ENCODE peak calls at places on chromosomes 4 and X, in seven cellular contexts. U, F, A, T, N, J and P are unnamed samples.

GRCh38 chrX:15739886-15740285 is 1.8 kb downstream of the CA5B start:
- DNase-seq in U (no peak), F (no peak), A (no peak), T (no peak), N (no peak), J (no peak), P (no peak)

GRCh38 chr4:78070731-78071282 is 13.7 kb downstream of the FRAS1 start:
- DNase-seq in U (no peak), F (no peak), A (no peak), T (no peak), N (no peak), J (no peak), P (no peak)

GRCh38 chr4:110106946-110107325 is 91.5 kb downstream of the ELOVL6 start:
- DNase-seq in U (no peak), F (no peak), A (no peak), T (no peak), N (no peak), J (no peak), P (no peak)

GRCh38 chrX:107823456-107823855 is 2.2 kb upstream of the MID2 start:
- DNase-seq in U (no peak), F (no peak), A (no peak), T (no peak), N (no peak), J (no peak), P (no peak)

GRCh38 chr4:76737180-76737579 is 160.8 kb downstream of the SOWAHB start:
- DNase-seq in U (no peak), F (no peak), A (no peak), T (no peak), N (no peak), J (no peak), P (no peak)

GRCh38 chrX:24799078-24799477 is 105.4 kb downstream of the POLA1 start:
- DNase-seq in U (no peak), F (no peak), A (no peak), T (no peak), N (no peak), J (no peak), P (no peak)

GRCh38 chr4:78766026-78766425 is 10.1 kb upstream of the BMP2K start:
- DNase-seq in U (no peak), F (no peak), A (no peak), T (no peak), N (no peak), J (no peak), P (no peak)

GRCh38 chr4:164551713-164552040 is 202.3 kb upstream of the SMIM31 start:
- DNase-seq in U (no peak), F (no peak), A (no peak), T (no peak), N (no peak), J (no peak), P (no peak)

GRCh38 chrX:38008658-38009057 is 2.3 kb downstream of the SYTL5 start:
- DNase-seq in U (no peak), F (no peak), A (no peak), T (no peak), N (no peak), J (no peak), P (no peak)

GRCh38 chr4:169243808-169244207 is 26.9 kb downstream of the SH3RF1 start:
- DNase-seq in U (no peak), F (no peak), A (no peak), T (no peak), N (no peak), J (no peak), P (no peak)

GRCh38 chrX:39756086-39756883 is 341.5 kb downstream of the BCOR start:
- DNase-seq in U (no peak), F (no peak), A (no peak), T (no peak), N (no peak), J (no peak), P (no peak)

GRCh38 chr4:155025762-155026457 is 182.5 kb upstream of the NPY2R start:
- DNase-seq in U (no peak), F (no peak), A (peak), T (peak), N (peak), J (no peak), P (peak)

GRCh38 chrX:97310373-97310772 is 426.7 kb downstream of the RPA4 start:
- DNase-seq in U (no peak), F (no peak), A (no peak), T (no peak), N (no peak), J (no peak), P (no peak)

GRCh38 chrX:12580548-12580947 is 210.7 kb upstream of the PRPS2 start:
- DNase-seq in U (no peak), F (no peak), A (no peak), T (no peak), N (no peak), J (no peak), P (no peak)

GRCh38 chrX:153440556-153441135 is 5.2 kb downstream of the TREX2 start:
- DNase-seq in U (no peak), F (no peak), A (no peak), T (no peak), N (no peak), J (no peak), P (no peak)

GRCh38 chr4:165905405-165906027 is 32.5 kb downstream of the TLL1 start:
- DNase-seq in U (no peak), F (no peak), A (no peak), T (no peak), N (no peak), J (no peak), P (no peak)

GRCh38 chr4:46404961-46405360 is 15.0 kb upstream of the GABRA2 start:
- DNase-seq in U (no peak), F (peak), A (no peak), T (no peak), N (no peak), J (no peak), P (no peak)

GRCh38 chr4:20299515-20299914 is 47.8 kb downstream of the SLIT2 start:
- DNase-seq in U (peak), F (no peak), A (no peak), T (peak), N (no peak), J (no peak), P (no peak)

GRCh38 chr4:168614316-168615057 is 117.6 kb downstream of the PALLD start:
- DNase-seq in U (no peak), F (no peak), A (no peak), T (no peak), N (no peak), J (no peak), P (no peak)

GRCh38 chr4:169611157-169611556 is 1.2 kb downstream of the NEK1 start:
- DNase-seq in U (no peak), F (no peak), A (no peak), T (no peak), N (no peak), J (no peak), P (no peak)

GRCh38 chr4:121822796-121823504 is 733 bp downstream of the CCNA2 start:
- DNase-seq in U (peak), F (no peak), A (peak), T (no peak), N (peak), J (peak), P (no peak)

GRCh38 chr4:54041100-54041499 is 23.3 kb downstream of the CHIC2 start:
- DNase-seq in U (no peak), F (no peak), A (no peak), T (no peak), N (no peak), J (no peak), P (no peak)

GRCh38 chr4:54032558-54033135 is 31.8 kb downstream of the CHIC2 start:
- DNase-seq in U (no peak), F (no peak), A (no peak), T (no peak), N (no peak), J (no peak), P (no peak)

GRCh38 chr4:54041916-54042315 is 22.5 kb downstream of the CHIC2 start:
- DNase-seq in U (no peak), F (no peak), A (no peak), T (no peak), N (no peak), J (no peak), P (no peak)

GRCh38 chr4:54036184-54036583 is 28.2 kb downstream of the CHIC2 start:
- DNase-seq in U (no peak), F (no peak), A (no peak), T (no peak), N (no peak), J (no peak), P (no peak)
- TF ChIP-seq POLR2AphosphoS5 in U (no peak), F (no peak), A (no peak), T (no peak), N (no peak), J (no peak), P (no peak)

GRCh38 chr4:118947095-118947494 is 58.4 kb downstream of the SYNPO2 start:
- DNase-seq in U (no peak), F (no peak), A (no peak), T (no peak), N (no peak), J (no peak), P (no peak)
- TF ChIP-seq POLR2AphosphoS5 in U (no peak), F (no peak), A (no peak), T (no peak), N (no peak), J (no peak), P (no peak)

GRCh38 chrX:29869837-29870236 is 345.5 kb upstream of the MAGEB2 start:
- DNase-seq in U (no peak), F (no peak), A (no peak), T (no peak), N (no peak), J (no peak), P (no peak)

GRCh38 chrX:29867971-29868370 is 347.4 kb upstream of the MAGEB2 start:
- DNase-seq in U (no peak), F (no peak), A (no peak), T (no peak), N (no peak), J (no peak), P (no peak)

GRCh38 chrX:29870608-29871007 is 344.8 kb upstream of the MAGEB2 start:
- DNase-seq in U (no peak), F (no peak), A (no peak), T (no peak), N (no peak), J (no peak), P (no peak)

GRCh38 chrX:29872831-29873230 is 342.5 kb upstream of the MAGEB2 start:
- DNase-seq in U (no peak), F (no peak), A (no peak), T (no peak), N (no peak), J (no peak), P (no peak)
- TF ChIP-seq POLR2AphosphoS5 in U (no peak), F (no peak), A (no peak), T (no peak), N (no peak), J (no peak), P (no peak)

DNA sequence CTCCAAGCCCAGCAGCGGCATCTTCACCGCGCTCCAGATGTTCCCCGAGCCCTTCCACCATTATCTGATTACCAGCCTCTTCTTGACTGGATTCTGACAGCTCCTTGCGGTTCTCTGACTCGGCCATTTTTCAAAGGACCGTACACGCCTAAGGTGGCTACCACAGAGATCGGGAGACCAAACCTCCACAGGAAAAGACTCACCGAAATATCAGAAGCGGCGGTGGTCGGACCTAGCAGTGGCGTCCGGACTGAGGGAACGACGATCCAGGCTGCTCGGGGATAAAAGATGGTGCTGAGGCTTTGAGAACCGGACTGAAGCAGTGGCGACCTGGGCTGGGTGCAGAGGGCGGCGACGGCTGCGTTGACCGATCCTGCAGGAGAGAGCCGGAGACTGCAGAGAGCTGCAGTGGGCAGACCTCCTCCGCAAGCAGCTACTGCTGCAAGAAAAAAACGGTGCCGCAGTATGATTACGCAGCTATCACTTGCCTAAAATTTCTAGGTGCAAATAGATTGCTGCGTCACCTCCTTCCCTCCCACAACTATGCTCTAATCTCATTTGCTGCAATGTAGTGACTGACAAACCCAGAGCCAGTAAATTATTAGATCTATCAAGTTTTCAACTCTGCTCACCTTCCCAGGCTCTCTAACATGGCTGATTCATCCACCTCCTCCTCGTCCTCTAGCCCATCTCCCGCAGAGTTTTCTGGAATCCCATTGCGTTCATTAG is at the start of gene NAP1L2:
- DNase-seq in U (no peak), F (no peak), A (peak), T (no peak), N (no peak), J (no peak), P (no peak)
- TF ChIP-seq POLR2AphosphoS5 in U (no peak), F (no peak), A (peak), T (no peak), N (peak), J (no peak), P (no peak)

DNA sequence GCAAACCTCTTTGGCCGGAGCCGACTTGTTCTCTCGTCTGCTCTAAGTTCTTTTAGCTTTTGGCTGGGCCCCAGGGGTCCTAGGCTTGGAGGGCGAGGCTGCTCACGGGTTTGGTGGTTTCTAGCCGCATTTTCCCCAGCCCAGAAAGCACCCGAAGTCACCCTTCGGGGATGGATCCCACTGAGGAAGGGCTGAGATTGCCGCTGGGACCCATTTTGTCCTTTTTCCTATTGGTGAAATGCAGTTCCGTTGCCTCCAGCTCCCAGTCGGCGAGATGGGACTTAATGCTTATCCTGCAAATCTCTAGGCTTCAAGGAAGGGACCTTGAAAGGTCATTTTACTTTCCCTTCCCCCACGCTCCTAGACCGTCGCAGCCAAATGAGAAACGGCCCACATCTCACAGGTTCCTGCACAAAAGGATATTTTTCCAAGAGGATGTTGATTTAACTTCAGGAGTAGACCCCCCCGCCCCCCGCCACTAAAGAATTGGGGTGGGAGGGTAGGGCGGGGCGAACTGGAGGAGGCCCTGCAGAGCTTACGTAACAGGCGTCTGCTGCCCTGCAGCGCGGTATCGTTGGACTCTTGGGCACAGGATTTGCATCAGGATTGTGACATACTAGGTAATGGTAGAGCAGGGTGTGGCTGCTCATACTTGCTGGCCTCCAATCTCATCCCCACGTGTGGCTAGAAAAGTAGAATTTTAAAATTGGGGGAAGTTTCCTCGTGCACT is 564 bp downstream of the PGK1 start:
- DNase-seq in U (peak), F (no peak), A (peak), T (no peak), N (peak), J (no peak), P (no peak)
- TF ChIP-seq POLR2AphosphoS5 in U (no peak), F (no peak), A (peak), T (peak), N (peak), J (no peak), P (no peak)

DNA sequence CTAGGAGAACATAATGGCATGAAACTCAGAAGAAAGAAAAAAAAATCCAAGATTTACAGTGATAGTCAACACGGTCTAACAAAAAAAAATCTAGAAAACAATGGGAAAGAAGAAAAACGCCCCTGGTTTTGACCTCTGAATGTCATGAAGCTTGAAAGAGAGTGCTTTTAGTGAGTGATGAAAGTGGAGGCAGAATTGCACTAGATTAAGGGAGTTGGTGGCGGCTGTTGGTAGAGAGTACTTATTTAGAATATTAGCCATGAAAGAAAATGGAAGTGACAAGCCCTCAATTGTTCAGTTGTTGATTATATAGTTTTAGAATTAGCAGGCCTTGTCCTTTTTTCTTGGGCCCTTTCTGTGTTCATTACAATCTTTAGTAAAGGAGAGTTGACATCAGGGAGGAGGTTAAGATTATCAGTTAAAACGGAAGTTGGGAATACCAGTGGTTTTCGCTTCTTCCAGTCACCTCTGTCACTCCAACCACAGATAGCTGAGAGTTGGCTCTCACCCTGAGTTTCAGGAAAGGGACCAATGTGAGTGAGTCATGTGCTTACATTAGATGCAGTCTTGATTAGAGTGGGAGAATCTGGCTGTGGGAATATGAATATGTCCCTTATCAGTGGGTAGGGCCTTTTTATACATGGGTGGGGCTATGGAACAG is 29.7 kb downstream of the EREG start:
- DNase-seq in U (no peak), F (no peak), A (no peak), T (peak), N (no peak), J (no peak), P (peak)
- TF ChIP-seq POLR2AphosphoS5 in U (no peak), F (no peak), A (no peak), T (peak), N (peak), J (no peak), P (no peak)

GRCh38 chr4:83109480-83110221 is 4.9 kb downstream of the PLAC8 start:
- DNase-seq in U (peak), F (no peak), A (peak), T (no peak), N (peak), J (peak), P (no peak)

GRCh38 chr4:83110970-83111369 is 3.6 kb downstream of the PLAC8 start:
- DNase-seq in U (no peak), F (no peak), A (no peak), T (no peak), N (no peak), J (no peak), P (no peak)

GRCh38 chr4:83110222-83110945 is 4.1 kb downstream of the PLAC8 start:
- DNase-seq in U (peak), F (peak), A (peak), T (peak), N (peak), J (peak), P (peak)

GRCh38 chr4:83107636-83108035 is 6.9 kb downstream of the PLAC8 start:
- DNase-seq in U (no peak), F (no peak), A (no peak), T (no peak), N (no peak), J (no peak), P (no peak)

GRCh38 chr4:83108101-83108861 is 6.2 kb downstream of the PLAC8 start:
- DNase-seq in U (no peak), F (no peak), A (no peak), T (no peak), N (no peak), J (no peak), P (no peak)
- TF ChIP-seq POLR2AphosphoS5 in U (no peak), F (no peak), A (no peak), T (no peak), N (no peak), J (no peak), P (peak)